ENCODE peak calls at places on chromosomes 11 and 22, in eight cellular contexts. One of them, this sample, is unnamed.

GRCh38 chr11:67629386-67630229 is at the start of gene NUDT8:
- DNase-seq in HuH-7: peak; percentile 100
- DNase-seq in brain pericyte: no peak
- DNase-seq in GOT3: peak; percentile 60
- DNase-seq in CD8-positive, alpha-beta T cell: peak; percentile 96
- DNase-seq in Kasumi-1: peak; percentile 82
- DNase-seq in NCI-H82: peak; percentile 87
- DNase-seq in effector memory CD4-positive, alpha-beta T cell: peak; percentile 73
- DNase-seq in this sample: peak; percentile 31

GRCh38 chr11:128697645-128698174 is 3.8 kb downstream of the FLI1 start:
- DNase-seq in HuH-7: no peak
- DNase-seq in brain pericyte: no peak
- DNase-seq in GOT3: no peak
- DNase-seq in CD8-positive, alpha-beta T cell: no peak
- DNase-seq in Kasumi-1: no peak
- DNase-seq in NCI-H82: no peak
- DNase-seq in effector memory CD4-positive, alpha-beta T cell: no peak
- DNase-seq in this sample: no peak

GRCh38 chr11:73404048-73404447 is 27.8 kb downstream of the RELT start:
- DNase-seq in HuH-7: peak; percentile 73
- DNase-seq in brain pericyte: no peak
- DNase-seq in GOT3: peak; percentile 12
- DNase-seq in CD8-positive, alpha-beta T cell: no peak
- DNase-seq in Kasumi-1: peak; percentile 64
- DNase-seq in NCI-H82: peak; percentile 71
- DNase-seq in effector memory CD4-positive, alpha-beta T cell: no peak
- DNase-seq in this sample: peak; percentile 14

GRCh38 chr22:17982572-17983141 is 41.7 kb downstream of the MICAL3 start:
- DNase-seq in HuH-7: no peak
- DNase-seq in brain pericyte: no peak
- DNase-seq in GOT3: no peak
- DNase-seq in CD8-positive, alpha-beta T cell: no peak
- DNase-seq in Kasumi-1: no peak
- DNase-seq in NCI-H82: no peak
- DNase-seq in effector memory CD4-positive, alpha-beta T cell: no peak
- DNase-seq in this sample: no peak

GRCh38 chr11:16080688-16081388 is 275.5 kb downstream of the SOX6 start:
- DNase-seq in HuH-7: no peak
- DNase-seq in brain pericyte: no peak
- DNase-seq in GOT3: no peak
- DNase-seq in CD8-positive, alpha-beta T cell: no peak
- DNase-seq in Kasumi-1: no peak
- DNase-seq in NCI-H82: no peak
- DNase-seq in effector memory CD4-positive, alpha-beta T cell: no peak
- DNase-seq in this sample: no peak

GRCh38 chr11:133507185-133507584 is 25.1 kb downstream of the OPCML start:
- DNase-seq in HuH-7: no peak
- DNase-seq in brain pericyte: no peak
- DNase-seq in GOT3: no peak
- DNase-seq in CD8-positive, alpha-beta T cell: no peak
- DNase-seq in Kasumi-1: no peak
- DNase-seq in NCI-H82: no peak
- DNase-seq in effector memory CD4-positive, alpha-beta T cell: no peak
- DNase-seq in this sample: no peak

GRCh38 chr11:73612601-73613137 is 14.8 kb upstream of the FAM168A start:
- DNase-seq in HuH-7: no peak
- DNase-seq in brain pericyte: no peak
- DNase-seq in GOT3: no peak
- DNase-seq in CD8-positive, alpha-beta T cell: no peak
- DNase-seq in Kasumi-1: no peak
- DNase-seq in NCI-H82: no peak
- DNase-seq in effector memory CD4-positive, alpha-beta T cell: no peak
- DNase-seq in this sample: no peak

GRCh38 chr11:123235117-123235686 is 40.2 kb upstream of the CLMP start:
- DNase-seq in HuH-7: no peak
- DNase-seq in brain pericyte: no peak
- DNase-seq in GOT3: no peak
- DNase-seq in CD8-positive, alpha-beta T cell: peak; percentile 27
- DNase-seq in Kasumi-1: peak; percentile 3
- DNase-seq in NCI-H82: peak; percentile 60
- DNase-seq in effector memory CD4-positive, alpha-beta T cell: no peak
- DNase-seq in this sample: no peak

This sample was measured in NCI-H524.